ENCODE peak calls at places on chromosome 1, in ten cellular contexts. Y is prostate gland, J is mucosa of descending colon, G is lower leg skin, V is cardiac muscle cell, Z is lung, F is dorsolateral prefrontal cortex, D is tibial artery, S is cardiac fibroblast, X is astrocyte. A is an unnamed sample.

GRCh38 chr1:85692730-85693314 is 15.4 kb downstream of the ZNHIT6 start:
- DNase-seq in Y (no peak), J (no peak), G (no peak), V (peak; percentile 3), Z (no peak), F (no peak), D (no peak), S (peak; percentile 85), X (peak; percentile 45), A (peak; percentile 47)

GRCh38 chr1:6245086-6245868 is 1.3 kb downstream of the HES3 start:
- DNase-seq in Y (peak; percentile 64), J (peak; percentile 81), G (no peak), V (peak; percentile 92), Z (peak; percentile 76), F (peak; percentile 57), D (peak; percentile 60), S (peak; percentile 77), X (peak; percentile 51), A (no peak)

GRCh38 chr1:92476071-92476607 is 10.6 kb downstream of the GFI1 start:
- DNase-seq in Y (no peak), J (no peak), G (no peak), V (no peak), Z (no peak), F (no peak), D (no peak), S (no peak), X (no peak), A (no peak)

GRCh38 chr1:38758824-38759223 is 100.7 kb downstream of the RRAGC start:
- DNase-seq in Y (no peak), J (no peak), G (no peak), V (no peak), Z (no peak), F (no peak), D (no peak), S (no peak), X (no peak), A (no peak)

GRCh38 chr1:15598436-15598835 is 13.6 kb upstream of the AGMAT start:
- DNase-seq in Y (no peak), J (no peak), G (no peak), V (no peak), Z (no peak), F (no peak), D (no peak), S (no peak), X (no peak), A (no peak)

GRCh38 chr1:119603695-119604094 is 44.4 kb downstream of the ZNF697 start:
- DNase-seq in Y (no peak), J (no peak), G (peak; percentile 9), V (no peak), Z (no peak), F (no peak), D (no peak), S (peak; percentile 35), X (peak; percentile 10), A (no peak)

GRCh38 chr1:159196543-159196942 is 8.1 kb upstream of the ACKR1 start:
- DNase-seq in Y (no peak), J (no peak), G (no peak), V (no peak), Z (no peak), F (no peak), D (no peak), S (no peak), X (no peak), A (no peak)

GRCh38 chr1:162131405-162132321 is 62.2 kb downstream of the NOS1AP start:
- DNase-seq in Y (peak; percentile 35), J (no peak), G (no peak), V (no peak), Z (no peak), F (no peak), D (no peak), S (no peak), X (no peak), A (no peak)

GRCh38 chr1:116951175-116951935 is 41.6 kb downstream of the PTGFRN start:
- DNase-seq in Y (no peak), J (no peak), G (no peak), V (no peak), Z (peak; percentile 45), F (no peak), D (peak; percentile 71), S (peak; percentile 87), X (peak; percentile 89), A (peak; percentile 34)

GRCh38 chr1:53822931-53823330 is 15.2 kb downstream of the NDC1 start:
- DNase-seq in Y (no peak), J (no peak), G (no peak), V (no peak), Z (no peak), F (no peak), D (no peak), S (no peak), X (no peak), A (no peak)

GRCh38 chr1:224245188-224245587 is 62.1 kb downstream of the DEGS1 start:
- DNase-seq in Y (no peak), J (peak; percentile 72), G (no peak), V (no peak), Z (peak; percentile 40), F (peak; percentile 42), D (peak; percentile 68), S (peak; percentile 30), X (no peak), A (no peak)

GRCh38 chr1:211935448-211935970 is 99.8 kb downstream of the INTS7 start:
- DNase-seq in Y (no peak), J (no peak), G (no peak), V (peak; percentile 22), Z (no peak), F (no peak), D (no peak), S (no peak), X (no peak), A (no peak)

GRCh38 chr1:32242341-32242851 is 4.6 kb upstream of the FAM167B start:
- DNase-seq in Y (no peak), J (no peak), G (no peak), V (peak; percentile 38), Z (no peak), F (peak; percentile 55), D (peak; percentile 31), S (peak; percentile 32), X (no peak), A (no peak)

GRCh38 chr1:53981220-53981619 is 35.1 kb downstream of the LRRC42 start:
- DNase-seq in Y (no peak), J (no peak), G (no peak), V (no peak), Z (no peak), F (no peak), D (no peak), S (no peak), X (no peak), A (no peak)

GRCh38 chr1:90550616-90551406 is 166.3 kb downstream of the BARHL2 start:
- DNase-seq in Y (no peak), J (no peak), G (no peak), V (no peak), Z (no peak), F (no peak), D (no peak), S (no peak), X (no peak), A (no peak)
- TF ChIP-seq CTCF in Y (no peak), J (no peak), G (no peak), V (no peak), Z (no peak), F (no peak), D (no peak), S (no peak), X (no peak), A (no peak)

GRCh38 chr1:151718666-151719065 is 2.1 kb upstream of the CELF3 start:
- DNase-seq in Y (no peak), J (no peak), G (no peak), V (no peak), Z (no peak), F (no peak), D (no peak), S (no peak), X (no peak), A (no peak)
- H3K4me3 ChIP-seq in Y (no peak overlapping the region), J (no peak overlapping the region), G (no peak overlapping the region), V (no peak overlapping the region), Z (no peak overlapping the region), F (no peak overlapping the region), D (no peak overlapping the region), S (no peak overlapping the region), X (no peak overlapping the region), A (no peak overlapping the region)

GRCh38 chr1:226547754-226548191 is 791 bp upstream of the STUM start:
- DNase-seq in Y (peak; percentile 85), J (peak; percentile 74), G (peak; percentile 95), V (peak; percentile 95), Z (peak; percentile 79), F (peak; percentile 83), D (peak; percentile 88), S (peak; percentile 89), X (peak; percentile 80), A (peak; percentile 58)

GRCh38 chr1:226549937-226550670 is 1.5 kb downstream of the STUM start:
- DNase-seq in Y (peak; percentile 21), J (peak; percentile 66), G (peak; percentile 90), V (no peak), Z (no peak), F (no peak), D (peak; percentile 39), S (no peak), X (no peak), A (no peak)

GRCh38 chr1:226548281-226549093 is at the start of gene STUM:
- DNase-seq in Y (no peak), J (no peak), G (no peak), V (peak; percentile 82), Z (no peak), F (no peak), D (no peak), S (no peak), X (peak; percentile 12), A (no peak)

GRCh38 chr1:226550671-226551041 is 2.1 kb downstream of the STUM start:
- DNase-seq in Y (no peak), J (no peak), G (no peak), V (no peak), Z (no peak), F (no peak), D (no peak), S (no peak), X (no peak), A (no peak)

GRCh38 chr1:226549094-226549936 is 751 bp downstream of the STUM start:
- DNase-seq in Y (no peak), J (no peak), G (no peak), V (no peak), Z (no peak), F (no peak), D (no peak), S (no peak), X (no peak), A (no peak)
- TF ChIP-seq CTCF in Y (no peak), J (no peak), G (no peak), V (no peak), Z (no peak), F (no peak), D (peak; percentile 13), S (no peak), X (no peak), A (no peak)

DNA sequence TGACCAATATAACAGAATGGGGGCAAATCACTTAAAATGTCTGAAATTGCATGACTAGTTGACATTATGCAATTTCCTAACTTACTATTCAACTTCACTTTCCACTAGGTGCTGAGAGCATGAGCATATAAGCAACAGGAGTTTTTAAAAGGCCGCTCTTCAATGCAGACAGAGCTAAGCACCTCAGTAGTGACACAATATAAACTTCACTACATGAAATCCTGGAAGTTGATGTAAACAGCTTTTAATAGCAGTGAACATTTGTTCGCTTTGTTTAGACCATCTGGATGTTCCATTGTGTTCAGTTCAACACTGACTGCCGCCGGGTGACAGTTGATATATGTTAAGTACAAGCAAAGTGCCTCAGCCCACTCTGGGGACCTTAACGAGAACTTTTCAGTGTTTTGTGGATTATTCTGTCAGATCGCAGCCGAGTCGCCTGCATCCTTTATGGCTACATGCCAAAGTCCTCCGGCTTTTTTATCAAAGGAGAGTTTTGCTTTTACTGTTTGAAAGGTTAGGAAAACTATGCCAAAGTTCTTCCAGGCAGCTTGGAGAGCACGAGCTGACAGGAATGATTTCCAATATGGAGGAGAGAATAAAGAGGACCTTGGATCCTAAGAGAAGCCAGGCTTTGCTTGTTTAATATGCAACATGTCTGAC is 167.3 kb downstream of the ZNF281 start:
- DNase-seq in Y (no peak), J (no peak), G (no peak), V (peak; percentile 60), Z (no peak), F (no peak), D (no peak), S (peak; percentile 11), X (no peak), A (no peak)
- H3K4me3 ChIP-seq in Y (no peak overlapping the region), J (no peak overlapping the region), G (no peak overlapping the region), V (no peak overlapping the region), Z (no peak overlapping the region), F (peak overlapping the region; percentile 55), D (no peak overlapping the region), S (no peak overlapping the region), X (peak overlapping the region; percentile 52), A (no peak overlapping the region)